ENCODE peak calls at places on chromosomes 16 and 17, in ten cellular contexts. N is esophagus squamous epithelium, F is bronchial epithelial cell, H is adrenal gland, L is tibial artery, I is mucosa of descending colon, T is A549, A is OCI-LY7, B is transverse colon, Q is astrocyte of the spinal cord. K is an unnamed sample.
A peak's percentile ranks its signal among the peaks of the same experiment; 100 is the strongest.

GRCh38 chr17:56121661-56122060 is 31.6 kb upstream of the ANKFN1 start:
- DNase-seq in N (no peak), F (no peak), H (no peak), L (no peak), I (no peak), T (no peak), A (no peak), B (no peak), Q (no peak), K (no peak)

GRCh38 chr17:21160401-21160800 is 33.6 kb downstream of the DHRS7B start:
- DNase-seq in N (no peak), F (no peak), H (no peak), L (no peak), I (no peak), T (no peak), A (no peak), B (no peak), Q (no peak), K (peak; percentile 21)

GRCh38 chr16:87550510-87550961 is 51.8 kb upstream of the JPH3 start:
- DNase-seq in N (no peak), F (no peak), H (peak; percentile 37), L (no peak), I (no peak), T (peak; percentile 25), A (peak; percentile 41), B (peak; percentile 41), Q (no peak), K (no peak)

GRCh38 chr17:80750263-80750662 is 205.6 kb downstream of the RPTOR start:
- DNase-seq in N (no peak), F (no peak), H (no peak), L (no peak), I (no peak), T (no peak), A (no peak), B (no peak), Q (no peak), K (no peak)

GRCh38 chr16:2388875-2389433 is 40.3 kb upstream of the CCNF start:
- DNase-seq in N (no peak), F (peak; percentile 79), H (no peak), L (no peak), I (no peak), T (peak; percentile 30), A (no peak), B (peak; percentile 7), Q (peak; percentile 92), K (peak; percentile 27)

GRCh38 chr17:65742433-65743312 is 181.2 kb upstream of the AXIN2 start:
- DNase-seq in N (no peak), F (peak; percentile 79), H (peak; percentile 34), L (no peak), I (no peak), T (peak; percentile 37), A (no peak), B (no peak), Q (peak; percentile 93), K (peak; percentile 76)

GRCh38 chr17:39090400-39090799 is 61.0 kb downstream of the PLXDC1 start:
- DNase-seq in N (no peak), F (no peak), H (no peak), L (no peak), I (no peak), T (no peak), A (no peak), B (no peak), Q (no peak), K (no peak)

GRCh38 chr17:2865228-2865627 is 69.0 kb downstream of the RAP1GAP2 start:
- DNase-seq in N (no peak), F (no peak), H (no peak), L (no peak), I (no peak), T (no peak), A (no peak), B (peak; percentile 48), Q (no peak), K (no peak)

GRCh38 chr17:76556759-76557367 is 17.0 kb downstream of the PRCD start:
- DNase-seq in N (no peak), F (no peak), H (peak; percentile 43), L (peak; percentile 75), I (no peak), T (peak; percentile 53), A (no peak), B (peak; percentile 36), Q (no peak), K (peak; percentile 84)

GRCh38 chr17:76560036-76560876 is 20.4 kb downstream of the PRCD start:
- DNase-seq in N (no peak), F (no peak), H (no peak), L (no peak), I (no peak), T (no peak), A (no peak), B (no peak), Q (no peak), K (no peak)

GRCh38 chr17:76557368-76558209 is 17.7 kb downstream of the PRCD start:
- DNase-seq in N (peak; percentile 73), F (peak; percentile 85), H (peak; percentile 96), L (peak; percentile 96), I (peak; percentile 95), T (peak; percentile 99), A (peak; percentile 100), B (peak; percentile 96), Q (peak; percentile 96), K (peak; percentile 98)

GRCh38 chr17:76560877-76561221 is 21.0 kb downstream of the PRCD start:
- DNase-seq in N (no peak), F (no peak), H (no peak), L (no peak), I (no peak), T (no peak), A (no peak), B (no peak), Q (no peak), K (no peak)

DNA sequence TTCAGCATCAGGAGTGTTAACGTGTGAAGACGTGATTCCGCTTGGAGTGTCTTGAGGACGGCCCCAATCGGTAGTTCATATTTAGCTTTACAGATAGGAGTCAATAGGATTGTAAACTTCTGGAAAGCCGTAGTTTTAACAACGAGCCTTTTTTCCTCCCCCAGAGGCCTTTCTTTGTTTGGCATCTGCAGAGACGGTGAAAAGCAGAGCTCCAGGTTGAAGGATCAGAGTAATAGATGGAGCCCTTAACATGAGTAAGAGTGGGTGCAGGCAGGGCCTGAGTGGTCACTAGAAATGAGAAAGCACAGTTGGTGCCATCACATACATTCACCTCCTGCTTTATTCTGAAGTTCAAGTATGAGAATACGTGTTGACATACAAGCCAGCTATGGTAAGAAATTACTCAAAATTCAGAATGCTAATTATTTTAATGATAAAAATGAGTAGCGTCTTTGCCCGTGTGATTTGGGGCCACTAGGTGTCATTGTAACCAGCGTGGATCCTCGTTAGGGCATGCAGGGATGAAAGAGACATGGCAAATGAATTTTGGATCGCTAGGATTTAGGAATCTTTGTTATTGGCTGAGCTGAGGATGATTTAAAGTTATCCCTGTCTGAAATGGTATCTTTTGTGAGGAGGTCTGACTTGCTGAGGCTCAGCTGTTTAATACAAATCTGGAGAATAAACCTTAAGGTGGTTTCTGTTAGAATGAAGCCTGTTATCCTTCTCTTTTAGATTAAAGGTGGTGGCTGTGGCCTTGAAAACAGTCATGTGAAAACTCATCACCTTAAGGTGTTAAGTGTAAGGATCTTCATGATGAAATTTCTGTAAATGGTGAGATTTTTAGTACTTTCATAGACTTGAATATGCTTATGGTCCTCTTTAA is 18.6 kb downstream of the PRCD start:
- DNase-seq in N (no peak), F (no peak), H (no peak), L (no peak), I (no peak), T (peak; percentile 38), A (peak; percentile 57), B (no peak), Q (peak; percentile 32), K (peak; percentile 42)
- TF ChIP-seq CTCF in N (peak; percentile 45), F (peak; percentile 34), H (peak; percentile 40), L (no peak), I (no peak), T (peak; percentile 86), A (peak; percentile 97), B (peak; percentile 51), Q (peak; percentile 63), K (peak; percentile 53)

DNA sequence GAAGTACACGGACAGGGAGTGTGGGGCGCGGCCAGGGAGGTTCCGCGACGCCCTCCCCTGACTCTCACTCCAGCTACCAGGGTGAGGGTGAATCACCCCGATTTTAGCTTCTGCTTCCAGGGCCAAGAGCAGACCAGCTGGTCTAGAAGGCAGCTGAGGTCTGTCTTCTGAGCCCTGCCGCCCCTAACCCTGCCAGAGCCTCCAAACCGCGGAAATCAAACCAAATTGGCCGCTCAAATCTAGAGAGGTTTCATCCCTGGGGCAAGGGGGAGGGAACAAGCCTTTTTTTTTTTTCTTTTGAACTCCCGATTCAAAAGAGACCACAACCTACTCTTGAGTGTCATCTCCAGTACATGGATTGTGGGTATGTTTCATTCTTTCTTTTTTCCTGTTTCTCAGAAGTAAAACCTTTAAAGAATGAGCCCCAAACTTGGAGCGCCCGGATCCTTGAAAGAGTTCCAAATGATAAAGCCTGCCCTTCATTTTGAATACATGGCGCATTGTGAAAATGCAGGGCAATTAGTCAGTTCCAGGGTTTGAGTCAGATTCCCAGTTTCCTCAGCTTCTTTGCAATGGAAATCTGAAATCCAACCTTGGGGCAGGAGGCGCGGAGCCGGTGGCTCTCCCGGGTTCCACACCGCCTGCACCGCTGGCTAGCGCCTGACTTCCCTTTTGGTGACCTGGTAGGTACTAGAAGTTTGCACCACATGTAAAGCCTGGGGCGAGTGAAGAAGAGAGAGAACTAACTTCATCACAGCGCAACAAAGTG is 16.5 kb upstream of the ZFHX3 start:
- DNase-seq in N (no peak), F (no peak), H (peak; percentile 79), L (peak; percentile 78), I (no peak), T (no peak), A (no peak), B (no peak), Q (peak; percentile 68), K (peak; percentile 88)
- H3K4me3 ChIP-seq in N (peak overlapping the region; percentile 38), F (no peak overlapping the region), H (peak overlapping the region; percentile 12), L (peak overlapping the region; percentile 84), I (no peak overlapping the region), T (peak overlapping the region; percentile 9), A (no peak overlapping the region), B (no peak overlapping the region), Q (no peak overlapping the region), K (peak overlapping the region; percentile 45)

GRCh38 chr17:82164853-82165252 is 47.8 kb downstream of the CCDC57 start:
- DNase-seq in N (no peak), F (no peak), H (no peak), L (no peak), I (no peak), T (no peak), A (no peak), B (no peak), Q (no peak), K (no peak)
- TF ChIP-seq CTCF in N (no peak), F (no peak), H (no peak), L (no peak), I (no peak), T (no peak), A (no peak), B (no peak), Q (no peak), K (no peak)

GRCh38 chr16:14101415-14101814 is 30.3 kb downstream of the MRTFB start:
- DNase-seq in N (no peak), F (no peak), H (no peak), L (no peak), I (no peak), T (no peak), A (no peak), B (no peak), Q (no peak), K (no peak)

GRCh38 chr16:14105976-14106375 is 34.9 kb downstream of the MRTFB start:
- DNase-seq in N (no peak), F (no peak), H (no peak), L (no peak), I (no peak), T (no peak), A (no peak), B (no peak), Q (no peak), K (no peak)

GRCh38 chr16:14104066-14104465 is 32.9 kb downstream of the MRTFB start:
- DNase-seq in N (no peak), F (no peak), H (no peak), L (no peak), I (no peak), T (no peak), A (no peak), B (no peak), Q (no peak), K (no peak)

GRCh38 chr16:14100825-14101224 is 29.7 kb downstream of the MRTFB start:
- DNase-seq in N (no peak), F (no peak), H (no peak), L (no peak), I (no peak), T (no peak), A (no peak), B (no peak), Q (no peak), K (no peak)

GRCh38 chr16:14102925-14103720 is 32.0 kb downstream of the MRTFB start:
- DNase-seq in N (no peak), F (no peak), H (no peak), L (no peak), I (no peak), T (no peak), A (no peak), B (no peak), Q (no peak), K (no peak)
- H3K4me3 ChIP-seq in N (no peak overlapping the region), F (no peak overlapping the region), H (no peak overlapping the region), L (no peak overlapping the region), I (no peak overlapping the region), T (no peak overlapping the region), A (no peak overlapping the region), B (no peak overlapping the region), Q (no peak overlapping the region), K (no peak overlapping the region)

K was measured in fibroblast of pulmonary artery.